ENCODE peak calls at places on chromosomes 3 and 15, in six cellular contexts. A is occipital lobe, G is Kasumi-1, T is ELR, F is aorta, L is amygdala. E is an unnamed sample.
A peak's percentile ranks its signal among the peaks of the same experiment; 100 is the strongest.

GRCh38 chr3:72379500-72380187 is 468.6 kb downstream of the SHQ1 start:
- DNase-seq in F (no peak), T (peak; percentile 3), L (no peak), G (no peak), A (no peak), E (no peak)

GRCh38 chr3:112640864-112641751 is at the start of gene CCDC80:
- DNase-seq in F (no peak), L (no peak), G (no peak), A (no peak), T (peak; percentile 95), E (no peak)

GRCh38 chr3:59386165-59386564 is 336.3 kb upstream of the CFAP20DC start:
- DNase-seq in G (no peak), L (no peak), T (no peak), A (no peak), F (no peak), E (peak; percentile 40)

GRCh38 chr3:39965997-39966396 is 156.6 kb downstream of the MYRIP start:
- DNase-seq in T (no peak), A (no peak), F (no peak), L (no peak), G (no peak), E (no peak)

GRCh38 chr15:62059818-62060115 is 480 bp downstream of the VPS13C start:
- DNase-seq in L (no peak), G (peak; percentile 90), A (no peak), T (peak; percentile 72), F (peak; percentile 84), E (peak; percentile 77)

GRCh38 chr15:73560501-73561117 is 72.6 kb downstream of the NPTN start:
- DNase-seq in G (peak; percentile 74), T (peak; percentile 77), F (no peak), A (no peak), L (no peak), E (peak; percentile 64)

GRCh38 chr3:46301122-46301835 is 52.6 kb upstream of the CCR2 start:
- DNase-seq in L (no peak), T (no peak), F (no peak), G (peak; percentile 56), A (no peak), E (peak; percentile 76)

GRCh38 chr15:51163843-51164242 is 69.1 kb upstream of the TNFAIP8L3 start:
- DNase-seq in T (peak; percentile 1), G (no peak), A (no peak), L (no peak), F (no peak), E (no peak)

GRCh38 chr3:184786271-184787010 is 25.5 kb upstream of the VPS8 start:
- DNase-seq in L (peak; percentile 44), G (peak; percentile 92), T (peak; percentile 93), F (peak; percentile 84), A (peak; percentile 23), E (peak; percentile 84)

GRCh38 chr15:51846463-51847230 is 17.2 kb downstream of the TMOD3 start:
- DNase-seq in G (peak; percentile 8), F (no peak), T (peak; percentile 83), L (no peak), A (no peak), E (peak; percentile 49)

GRCh38 chr3:58287354-58287753 is 18.7 kb upstream of the RPP14 start:
- DNase-seq in L (peak; percentile 55), G (no peak), T (no peak), A (peak; percentile 29), F (no peak), E (no peak)

GRCh38 chr15:21270474-21270873 is 169.8 kb downstream of the POTEB3 start:
- DNase-seq in F (no peak), L (no peak), T (no peak), A (no peak), G (no peak), E (no peak)

GRCh38 chr3:125104639-125105038 is 48.8 kb upstream of the HEG1 start:
- DNase-seq in F (no peak), T (peak; percentile 25), A (no peak), L (no peak), G (no peak), E (no peak)

GRCh38 chr3:33004961-33005360 is 53.5 kb downstream of the CCR4 start:
- DNase-seq in G (no peak), A (no peak), F (no peak), T (no peak), L (no peak), E (no peak)

GRCh38 chr3:194680888-194681615 is 4.6 kb upstream of the FAM43A start:
- DNase-seq in A (no peak), T (no peak), G (no peak), L (no peak), F (no peak), E (no peak)

GRCh38 chr3:130748981-130749380 is 2.4 kb upstream of the PIK3R4 start:
- DNase-seq in L (no peak), G (no peak), F (no peak), A (no peak), T (no peak), E (no peak)

GRCh38 chr15:75731248-75732100 is 18.8 kb upstream of the CSPG4 start:
- DNase-seq in T (no peak), A (no peak), F (no peak), L (no peak), G (peak; percentile 43), E (no peak)

GRCh38 chr3:24454393-24454792 is 40.3 kb downstream of the THRB start:
- DNase-seq in F (no peak), A (no peak), T (no peak), L (no peak), G (no peak), E (no peak)

GRCh38 chr3:112604536-112604935 is 36.4 kb downstream of the CCDC80 start:
- DNase-seq in T (peak; percentile 74), L (no peak), G (peak; percentile 21), A (no peak), F (no peak), E (no peak)

GRCh38 chr3:74752290-74752689 is 137.8 kb upstream of the CNTN3 start:
- DNase-seq in F (peak; percentile 24), T (no peak), L (no peak), G (no peak), A (no peak), E (no peak)

GRCh38 chr3:10770981-10771380 is 45.0 kb upstream of the SLC6A11 start:
- DNase-seq in F (no peak), A (no peak), T (no peak), L (no peak), G (no peak), E (no peak)

GRCh38 chr3:132987396-132987795 is 50.8 kb upstream of the TMEM108 start:
- DNase-seq in A (no peak), L (no peak), G (no peak), F (no peak), T (no peak), E (no peak)

E was measured in AML-193.